ENCODE peak calls at places on chromosome 16, in seven cellular contexts. D, S, A, Y, N, J and E are unnamed samples.

GRCh38 chr16:63877401-63877800 is 1244.5 kb downstream of the CDH11 start:
- DNase-seq in D (no peak), S (no peak), A (no peak), Y (no peak), N (no peak), J (no peak), E (no peak)

GRCh38 chr16:6684076-6684673 is 648.5 kb upstream of the RBFOX1 start:
- DNase-seq in D (peak), S (peak), A (no peak), Y (peak), N (no peak), J (no peak), E (peak)

GRCh38 chr16:64841482-64841881 is 280.4 kb downstream of the CDH11 start:
- DNase-seq in D (no peak), S (no peak), A (no peak), Y (no peak), N (no peak), J (no peak), E (no peak)

GRCh38 chr16:86737083-86737482 is 158.7 kb downstream of the FOXL1 start:
- DNase-seq in D (no peak), S (no peak), A (no peak), Y (no peak), N (no peak), J (no peak), E (no peak)

GRCh38 chr16:72786606-72787005 is 261.3 kb downstream of the ZFHX3 start:
- DNase-seq in D (no peak), S (no peak), A (no peak), Y (no peak), N (no peak), J (no peak), E (no peak)

GRCh38 chr16:15057755-15058417 is 2.0 kb upstream of the NTAN1 start:
- DNase-seq in D (no peak), S (no peak), A (no peak), Y (no peak), N (no peak), J (no peak), E (no peak)

GRCh38 chr16:68338326-68339119 is 27.7 kb downstream of the PRMT7 start:
- DNase-seq in D (no peak), S (no peak), A (no peak), Y (no peak), N (no peak), J (no peak), E (no peak)

GRCh38 chr16:81937305-81938038 is 73.8 kb downstream of the SDR42E1 start:
- DNase-seq in D (no peak), S (no peak), A (no peak), Y (no peak), N (no peak), J (no peak), E (no peak)

GRCh38 chr16:52837251-52837650 is 215.4 kb downstream of the CHD9NB start:
- DNase-seq in D (no peak), S (no peak), A (no peak), Y (no peak), N (no peak), J (no peak), E (peak)

GRCh38 chr16:31134091-31134571 is 1.4 kb downstream of the PRSS8 start:
- DNase-seq in D (no peak), S (peak), A (no peak), Y (no peak), N (no peak), J (no peak), E (no peak)

GRCh38 chr16:52123063-52123839 is 423.7 kb downstream of the TOX3 start:
- DNase-seq in D (no peak), S (no peak), A (no peak), Y (no peak), N (no peak), J (no peak), E (no peak)

GRCh38 chr16:23952128-23953041 is 116.6 kb downstream of the PRKCB start:
- DNase-seq in D (no peak), S (peak), A (no peak), Y (peak), N (no peak), J (no peak), E (no peak)

GRCh38 chr16:72455743-72456659 is 284.0 kb upstream of the PMFBP1 start:
- DNase-seq in D (peak), S (no peak), A (no peak), Y (no peak), N (no peak), J (no peak), E (peak)

GRCh38 chr16:87233928-87234327 is 83.3 kb downstream of the C16orf95 start:
- DNase-seq in D (peak), S (peak), A (no peak), Y (no peak), N (no peak), J (no peak), E (no peak)

GRCh38 chr16:84117482-84117843 is 721 bp upstream of the MBTPS1 start:
- DNase-seq in D (no peak), S (no peak), A (no peak), Y (peak), N (no peak), J (no peak), E (no peak)

GRCh38 chr16:62760398-62760797 is 724.2 kb upstream of the CDH8 start:
- DNase-seq in D (no peak), S (no peak), A (no peak), Y (no peak), N (no peak), J (no peak), E (no peak)

GRCh38 chr16:50166511-50167500 is 13.7 kb downstream of the TENT4B start:
- DNase-seq in D (peak), S (no peak), A (no peak), Y (no peak), N (no peak), J (no peak), E (no peak)

GRCh38 chr16:1458977-1459341 is 14.6 kb upstream of the CCDC154 start:
- DNase-seq in D (no peak), S (no peak), A (no peak), Y (no peak), N (no peak), J (no peak), E (no peak)

GRCh38 chr16:46715769-46716305 is 26.4 kb downstream of the ORC6 start:
- DNase-seq in D (no peak), S (no peak), A (no peak), Y (no peak), N (no peak), J (no peak), E (no peak)

GRCh38 chr16:85347213-85347591 is 234.9 kb upstream of the CIBAR2 start:
- DNase-seq in D (peak), S (peak), A (no peak), Y (peak), N (no peak), J (no peak), E (peak)
- TF ChIP-seq JUND in D (no peak), S (peak), A (no peak), Y (no peak), N (no peak), J (no peak), E (no peak)

GRCh38 chr16:58882292-58882691 is 148.2 kb upstream of the GOT2 start:
- DNase-seq in D (no peak), S (no peak), A (no peak), Y (no peak), N (no peak), J (peak), E (no peak)

GRCh38 chr16:58883131-58883530 is 149.0 kb upstream of the GOT2 start:
- DNase-seq in D (no peak), S (no peak), A (no peak), Y (no peak), N (no peak), J (no peak), E (no peak)

DNA sequence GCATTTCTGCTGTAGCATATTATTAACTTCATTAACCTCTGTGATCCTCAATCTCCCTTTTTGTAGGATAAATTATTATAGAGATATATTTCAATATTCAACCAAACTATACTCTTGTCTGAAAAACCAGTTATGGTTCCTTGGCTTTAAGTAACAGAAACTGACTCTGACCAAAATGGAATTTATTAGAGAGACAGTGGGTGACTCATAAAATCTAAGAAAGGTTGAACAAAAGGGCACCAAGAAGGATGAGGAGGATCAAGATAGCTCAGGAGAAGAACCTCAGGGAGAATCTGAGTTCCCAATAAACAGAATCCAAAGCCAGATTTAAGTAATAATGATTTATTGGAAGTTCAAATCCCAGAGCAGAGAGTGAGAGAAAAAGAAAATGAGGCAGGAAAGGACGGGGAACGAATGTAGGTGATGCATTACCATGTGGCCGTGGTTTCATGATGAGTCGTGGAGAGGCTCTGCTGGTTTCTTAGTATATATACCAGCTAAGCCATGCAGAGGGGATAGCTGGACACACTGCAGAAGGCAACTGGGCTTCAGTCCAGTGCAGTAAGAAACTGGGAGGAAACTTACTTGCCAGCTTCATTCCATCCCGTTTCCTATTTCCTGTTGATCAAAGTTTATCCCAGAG is 151.5 kb upstream of the GOT2 start:
- DNase-seq in D (no peak), S (no peak), A (no peak), Y (no peak), N (no peak), J (no peak), E (no peak)
- TF ChIP-seq JUND in D (no peak), S (no peak), A (no peak), Y (no peak), N (no peak), J (no peak), E (no peak)

DNA sequence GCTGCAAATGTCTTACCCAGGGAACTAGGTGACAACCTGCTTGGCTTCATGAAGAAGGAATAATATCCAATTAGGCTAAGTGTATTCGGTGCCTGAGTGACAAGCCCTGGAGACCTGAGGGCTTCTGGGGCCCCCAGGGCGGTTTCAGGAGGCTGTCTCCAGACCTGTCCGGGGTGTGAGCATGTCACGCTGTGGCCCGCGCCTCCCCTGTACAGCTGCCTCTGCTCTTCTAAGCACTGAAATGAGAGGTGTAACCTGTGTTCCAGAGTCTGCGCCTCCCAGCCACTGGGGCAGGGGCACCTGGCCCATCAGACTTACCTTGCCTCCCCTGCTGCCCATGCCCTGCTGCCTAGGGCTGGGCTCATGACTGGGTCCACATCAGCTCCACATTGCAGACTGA is 114.3 kb downstream of the WWOX start:
- DNase-seq in D (no peak), S (no peak), A (no peak), Y (no peak), N (no peak), J (no peak), E (no peak)
- TF ChIP-seq JUND in D (no peak), S (no peak), A (no peak), Y (no peak), N (no peak), J (no peak), E (no peak)

DNA sequence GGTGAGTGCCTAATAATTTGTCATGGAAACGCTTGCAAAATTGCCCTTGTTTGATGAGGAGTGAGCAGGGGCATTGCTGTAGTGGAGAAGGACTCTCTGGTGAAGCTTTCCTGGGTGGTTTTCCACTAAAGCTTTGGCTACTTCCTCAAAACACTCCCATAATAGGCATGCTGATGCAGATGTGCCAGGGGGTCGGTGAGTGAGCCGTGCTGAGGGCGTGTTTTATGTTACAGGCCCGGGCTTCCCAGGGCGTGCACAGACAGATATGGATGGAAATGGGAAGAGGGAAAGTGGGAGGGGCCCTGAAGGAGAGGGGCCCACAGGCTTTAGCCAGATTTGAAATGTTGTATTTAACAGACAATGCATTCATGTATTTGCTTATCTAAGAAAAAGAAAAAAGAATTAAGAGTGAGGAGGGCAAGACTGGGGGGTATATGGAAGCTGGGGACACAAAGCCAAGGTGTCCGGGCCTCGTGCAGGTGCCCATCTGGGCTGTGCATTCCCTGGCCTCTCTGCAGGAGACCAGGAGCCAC is 56.3 kb downstream of the IL21R start:
- DNase-seq in D (no peak), S (no peak), A (no peak), Y (no peak), N (no peak), J (no peak), E (no peak)
- TF ChIP-seq JUND in D (no peak), S (no peak), A (no peak), Y (no peak), N (no peak), J (no peak), E (no peak)

GRCh38 chr16:71254832-71255560 is 24.5 kb upstream of the HYDIN start:
- DNase-seq in D (no peak), S (no peak), A (no peak), Y (no peak), N (no peak), J (no peak), E (no peak)

GRCh38 chr16:71250461-71251232 is 20.1 kb upstream of the HYDIN start:
- DNase-seq in D (no peak), S (no peak), A (no peak), Y (no peak), N (no peak), J (no peak), E (no peak)

GRCh38 chr16:71246309-71246708 is 15.8 kb upstream of the HYDIN start:
- DNase-seq in D (no peak), S (no peak), A (no peak), Y (no peak), N (no peak), J (no peak), E (no peak)

GRCh38 chr16:71247478-71247877 is 17.0 kb upstream of the HYDIN start:
- DNase-seq in D (no peak), S (no peak), A (no peak), Y (no peak), N (no peak), J (no peak), E (no peak)

DNA sequence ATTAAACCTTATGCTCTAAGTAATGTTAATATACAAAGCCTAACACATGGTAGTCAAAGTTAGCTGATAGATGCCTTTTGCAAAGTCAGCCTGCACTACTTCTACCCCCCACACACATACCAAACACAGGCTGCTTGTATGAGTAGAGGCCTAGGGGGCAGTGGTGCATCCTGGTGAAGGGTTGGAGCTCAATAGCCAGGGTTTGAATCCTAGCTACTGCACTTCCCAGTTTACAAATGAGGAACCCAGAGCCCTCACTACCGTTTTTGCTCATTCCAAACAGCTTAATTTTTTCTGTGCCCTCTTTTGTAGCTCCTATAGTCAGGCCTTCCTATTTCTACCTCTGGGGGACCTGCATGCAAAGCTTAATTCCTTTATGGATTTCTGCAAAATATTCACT is 18.9 kb upstream of the HYDIN start:
- DNase-seq in D (no peak), S (no peak), A (no peak), Y (no peak), N (no peak), J (no peak), E (no peak)
- TF ChIP-seq JUND in D (no peak), S (no peak), A (no peak), Y (no peak), N (no peak), J (no peak), E (no peak)

DNA sequence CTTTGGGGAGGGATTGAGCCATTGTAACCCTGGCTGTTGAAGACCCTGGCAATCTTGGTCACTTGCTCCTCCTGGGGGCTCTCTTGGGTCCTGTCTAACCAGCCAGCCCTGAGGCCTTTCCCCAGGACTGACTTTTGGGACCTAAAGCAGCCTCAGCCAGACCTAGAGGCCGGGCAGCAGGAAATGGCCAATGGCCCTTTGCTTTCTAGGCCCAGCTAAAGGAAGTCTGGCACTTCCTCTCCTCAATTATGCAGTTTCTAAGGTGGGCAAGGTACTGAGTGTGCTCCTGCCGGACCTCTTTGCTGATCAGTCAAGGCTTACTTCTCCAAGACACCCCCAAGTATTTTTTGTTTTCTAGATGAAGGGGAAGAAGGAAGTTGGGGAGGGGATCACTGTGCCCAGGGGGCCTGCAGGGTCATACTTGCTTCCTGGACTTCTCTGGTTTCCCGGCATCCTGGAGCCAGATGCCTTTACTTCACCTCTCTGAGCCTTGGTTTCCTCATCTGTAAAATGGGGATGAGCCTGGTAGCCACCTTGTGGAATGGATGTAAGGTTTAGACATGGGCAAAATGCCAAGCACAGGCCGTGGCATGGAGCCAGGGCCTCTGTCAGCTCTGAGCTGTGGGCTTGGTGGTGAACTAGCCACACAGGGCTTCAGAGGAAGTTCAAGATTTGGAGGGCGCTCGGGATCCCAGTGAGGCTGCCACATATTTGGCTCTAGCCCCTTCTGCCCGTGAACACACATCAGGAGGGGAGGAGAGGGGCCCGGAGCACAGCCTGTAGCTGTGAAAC is 8.6 kb downstream of the CX3CL1 start:
- DNase-seq in D (no peak), S (no peak), A (no peak), Y (no peak), N (no peak), J (no peak), E (no peak)
- TF ChIP-seq JUND in D (no peak), S (no peak), A (no peak), Y (no peak), N (no peak), J (no peak), E (no peak)

DNA sequence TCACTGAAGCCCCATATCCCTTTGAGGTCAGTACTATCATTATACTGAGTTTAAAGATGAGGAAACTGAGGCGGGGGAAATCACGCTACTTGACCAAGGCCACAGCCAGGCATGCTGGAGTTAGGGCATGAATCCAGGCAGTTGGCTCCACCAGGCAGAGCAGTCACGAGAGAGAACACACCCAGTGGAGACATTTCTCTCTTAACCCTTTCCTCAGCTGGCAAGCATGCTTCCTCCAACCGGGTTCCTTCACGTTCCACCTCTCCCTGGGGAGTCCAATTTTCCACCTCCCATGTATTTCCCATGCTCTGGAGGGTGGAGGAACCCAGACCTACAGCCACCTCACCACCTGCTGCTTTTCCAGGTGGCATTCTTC is 32.8 kb downstream of the VAC14 start:
- DNase-seq in D (no peak), S (no peak), A (no peak), Y (no peak), N (no peak), J (no peak), E (no peak)
- TF ChIP-seq JUND in D (no peak), S (no peak), A (no peak), Y (no peak), N (no peak), J (no peak), E (no peak)

DNA sequence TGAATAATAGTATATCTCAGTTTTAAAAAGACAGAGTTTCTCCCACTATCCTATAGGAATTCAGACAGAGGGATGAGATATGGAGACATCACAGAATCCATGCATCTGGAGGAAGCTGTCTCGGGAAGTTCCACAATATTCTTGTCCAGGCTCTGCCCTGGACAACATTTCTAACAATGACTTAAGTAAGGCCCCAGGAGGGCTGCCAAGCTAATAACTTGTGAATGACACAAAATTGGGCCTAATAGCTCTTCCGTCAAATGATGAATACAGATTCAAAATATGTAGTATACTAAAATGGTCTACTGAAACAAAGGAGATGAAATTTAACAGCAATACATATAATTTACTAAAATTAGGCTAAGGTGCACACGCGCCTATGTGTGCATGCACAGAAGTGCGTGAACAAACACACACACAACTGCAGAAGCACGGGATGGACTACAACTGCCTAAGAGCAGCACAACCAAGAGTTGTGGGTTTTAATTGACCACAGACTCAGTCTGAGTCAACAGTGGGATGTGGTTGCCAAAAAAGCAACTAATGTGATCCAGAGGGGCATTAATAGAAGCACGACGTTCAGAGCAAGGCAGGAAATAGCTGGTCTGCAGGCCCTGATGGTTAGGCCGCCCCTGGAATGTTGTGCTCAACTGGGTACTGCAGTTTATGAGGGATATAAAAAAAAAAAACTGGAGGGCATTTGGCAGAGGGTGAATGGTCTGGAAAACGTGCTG is 26.3 kb upstream of the HS3ST2 start:
- DNase-seq in D (no peak), S (no peak), A (no peak), Y (peak), N (no peak), J (no peak), E (no peak)
- TF ChIP-seq JUND in D (no peak), S (no peak), A (no peak), Y (peak), N (no peak), J (no peak), E (no peak)